ENCODE peak calls at places on chromosomes 7 and 10, in six cellular contexts. T is left ventricle myocardium inferior; K is fibroblast of lung; P is heart right ventricle; O is PC-9; U is CD4-positive, alpha-beta T cell. X is an unnamed sample.

GRCh38 chr7:151123485-151124204 is 37.4 kb downstream of the AGAP3 start:
- DNase-seq in O (peak; percentile 86), P (peak; percentile 81), T (peak; percentile 80), K (peak; percentile 79), U (peak; percentile 78), X (peak; percentile 33)

GRCh38 chr7:131522325-131522920 is 34.0 kb downstream of the PODXL start:
- DNase-seq in P (no peak), O (no peak), T (no peak), U (no peak), K (no peak), X (no peak)

GRCh38 chr10:69103784-69104183 is 15.9 kb downstream of the SRGN start:
- DNase-seq in T (no peak), U (no peak), K (no peak), O (no peak), P (no peak), X (no peak)

GRCh38 chr7:158310924-158311713 is 276.5 kb downstream of the PTPRN2 start:
- DNase-seq in T (no peak), P (no peak), O (no peak), U (no peak), K (no peak), X (no peak)

GRCh38 chr7:151572136-151572535 is 52.4 kb upstream of the RHEB start:
- DNase-seq in K (no peak), U (no peak), P (no peak), O (no peak), T (no peak), X (no peak)

GRCh38 chr10:109934958-109935793 is 11.9 kb upstream of the XPNPEP1 start:
- DNase-seq in P (no peak), T (no peak), K (peak; percentile 78), U (no peak), O (no peak), X (no peak)

GRCh38 chr7:5282464-5283316 is at the start of gene SLC29A4:
- DNase-seq in O (peak; percentile 49), T (peak; percentile 65), P (peak; percentile 61), U (no peak), K (peak; percentile 46), X (no peak)

GRCh38 chr7:47739301-47739870 is 157.5 kb upstream of the TNS3 start:
- DNase-seq in U (no peak), T (no peak), O (no peak), K (no peak), P (no peak), X (no peak)

GRCh38 chr7:155745737-155746136 is 66.5 kb downstream of the SHH start:
- DNase-seq in O (no peak), T (no peak), P (no peak), K (no peak), U (no peak), X (no peak)

GRCh38 chr7:141550694-141551079 is 523 bp upstream of the AGK start:
- DNase-seq in O (no peak), U (no peak), K (no peak), T (peak; percentile 19), P (peak; percentile 21), X (no peak)

GRCh38 chr7:194996-195829 is 2.8 kb downstream of the FAM20C start:
- DNase-seq in U (no peak), K (peak; percentile 71), P (peak; percentile 9), O (no peak), T (no peak), X (no peak)

GRCh38 chr10:63268139-63268797 is 135.1 kb downstream of the NRBF2 start:
- DNase-seq in T (no peak), O (no peak), K (no peak), U (no peak), P (no peak), X (no peak)

GRCh38 chr7:159015894-159016410 is 128.7 kb downstream of the VIPR2 start:
- DNase-seq in T (no peak), K (no peak), U (no peak), P (no peak), O (no peak), X (no peak)

GRCh38 chr7:122136639-122137253 is 7.3 kb downstream of the AASS start:
- DNase-seq in P (no peak), O (no peak), T (no peak), U (no peak), K (peak; percentile 53), X (no peak)

GRCh38 chr10:120691623-120692022 is 159.5 kb upstream of the WDR11 start:
- DNase-seq in P (no peak), O (no peak), T (no peak), K (no peak), U (no peak), X (no peak)

GRCh38 chr7:46682841-46683624 is 762.0 kb upstream of the IGFBP3 start:
- DNase-seq in T (no peak), U (no peak), O (peak; percentile 36), K (peak; percentile 34), P (no peak), X (no peak)

GRCh38 chr10:113126506-113127192 is 176.6 kb downstream of the TCF7L2 start:
- DNase-seq in P (peak; percentile 75), K (peak; percentile 76), T (peak; percentile 74), O (peak; percentile 63), U (peak; percentile 8), X (peak; percentile 27)

GRCh38 chr7:66183700-66184099 is 21.4 kb upstream of the TPST1 start:
- DNase-seq in U (no peak), P (no peak), T (no peak), O (no peak), K (peak; percentile 62), X (peak; percentile 76)

GRCh38 chr10:38038107-38038931 is 27.8 kb downstream of the ZNF33A start:
- DNase-seq in T (no peak), O (no peak), U (no peak), P (no peak), K (peak; percentile 11), X (no peak)

GRCh38 chr10:11754180-11754579 is 12.0 kb downstream of the ECHDC3 start:
- DNase-seq in P (no peak), K (no peak), T (no peak), U (no peak), O (no peak), X (no peak)
- H3K27ac ChIP-seq in P (no peak overlapping the region), K (no peak overlapping the region), T (peak overlapping the region; percentile 78), U (no peak overlapping the region), O (no peak overlapping the region), X (no peak overlapping the region)

GRCh38 chr10:48800283-48800675 is 115.6 kb downstream of the WDFY4 start:
- DNase-seq in P (no peak), O (no peak), T (no peak), U (no peak), K (no peak), X (no peak)
- H3K27me3 ChIP-seq in P (no peaks in the 10 kb centered on the region), O (peaks cover 15% of the 10 kb centered on the region), T (no peaks in the 10 kb centered on the region), U (no peaks in the 10 kb centered on the region), K (no peaks in the 10 kb centered on the region), X (peaks cover 7% of the 10 kb centered on the region)

GRCh38 chr7:96778263-96778662 is 68.6 kb upstream of the SEM1 start:
- DNase-seq in P (no peak), K (no peak), T (no peak), U (no peak), O (no peak), X (no peak)
- TF ChIP-seq CTCF in P (no peak), K (no peak), T (no peak), U (no peak), O (no peak), X (no peak)

DNA sequence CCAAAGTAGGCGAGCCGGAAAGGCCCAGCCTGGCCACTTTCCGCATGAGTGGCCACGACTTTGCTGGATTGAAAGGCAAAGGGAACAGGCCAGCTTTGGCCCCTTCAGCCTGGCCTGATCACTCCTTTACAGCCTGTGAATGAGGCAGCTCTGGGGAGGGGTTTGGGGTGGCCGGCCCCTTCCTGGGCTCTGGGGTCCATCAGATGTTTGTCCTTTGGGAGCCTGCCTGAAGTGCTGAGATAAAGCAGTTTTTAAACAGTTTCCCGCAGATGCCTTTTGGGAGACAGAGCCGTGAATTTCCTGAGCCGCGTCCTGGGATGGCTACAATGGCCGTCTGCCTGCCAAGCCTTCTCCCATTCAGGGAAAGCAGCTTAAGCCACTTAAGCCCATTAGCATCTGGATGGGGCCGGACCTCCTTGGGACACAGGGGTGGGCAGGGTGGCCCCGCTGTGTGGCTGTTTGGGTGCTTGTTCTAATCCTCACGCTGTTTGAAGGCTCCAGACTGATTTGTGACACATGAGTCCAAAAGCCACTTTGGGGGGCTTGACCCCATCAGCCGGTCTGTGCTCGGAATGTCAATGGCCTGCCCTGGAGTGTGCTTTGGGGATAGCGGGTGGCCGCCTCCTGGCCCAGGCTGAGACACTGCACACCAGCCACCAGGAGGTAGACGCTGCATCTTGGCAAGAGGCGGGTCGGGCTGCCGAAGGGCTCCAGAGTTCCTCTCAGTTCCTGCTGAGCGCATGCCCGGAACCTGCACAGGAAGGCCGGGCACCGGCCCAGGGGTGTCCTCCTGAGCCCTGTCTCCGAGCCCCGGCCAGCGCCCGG is 38.9 kb downstream of the NKX6-2 start:
- DNase-seq in U (no peak), K (no peak), T (no peak), O (no peak), P (no peak), X (no peak)
- H3K27ac ChIP-seq in U (no peak overlapping the region), K (no peak overlapping the region), T (no peak overlapping the region), O (no peak overlapping the region), P (no peak overlapping the region), X (no peak overlapping the region)

DNA sequence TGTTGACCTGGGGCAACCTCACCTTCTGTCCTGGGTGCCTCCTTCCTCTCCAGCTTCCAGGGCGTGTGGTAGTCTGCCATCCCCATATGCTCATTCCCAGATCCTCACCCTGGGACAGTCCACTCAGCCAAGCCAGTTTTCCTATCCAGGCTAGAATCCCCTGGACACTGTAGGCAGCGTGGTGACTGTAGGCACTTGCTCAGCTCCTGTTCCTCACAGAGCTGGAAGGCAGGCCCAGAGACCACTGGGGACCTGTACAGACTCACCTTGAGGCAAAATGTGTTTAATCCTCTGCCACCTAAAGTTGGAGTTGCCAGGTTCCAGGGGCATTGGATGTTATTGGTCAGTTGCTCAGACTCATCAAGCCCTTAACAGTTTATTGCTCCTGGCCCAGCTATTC is 2.4 kb upstream of the GRID1 start:
- DNase-seq in P (no peak), T (no peak), O (no peak), U (no peak), K (no peak), X (no peak)
- H3K27me3 ChIP-seq in P (peaks cover 84% of the 10 kb centered on the region), T (peaks cover 97% of the 10 kb centered on the region), O (no peaks in the 10 kb centered on the region), U (peaks cover 61% of the 10 kb centered on the region), K (peaks cover 56% of the 10 kb centered on the region), X (peaks cover 66% of the 10 kb centered on the region)

DNA sequence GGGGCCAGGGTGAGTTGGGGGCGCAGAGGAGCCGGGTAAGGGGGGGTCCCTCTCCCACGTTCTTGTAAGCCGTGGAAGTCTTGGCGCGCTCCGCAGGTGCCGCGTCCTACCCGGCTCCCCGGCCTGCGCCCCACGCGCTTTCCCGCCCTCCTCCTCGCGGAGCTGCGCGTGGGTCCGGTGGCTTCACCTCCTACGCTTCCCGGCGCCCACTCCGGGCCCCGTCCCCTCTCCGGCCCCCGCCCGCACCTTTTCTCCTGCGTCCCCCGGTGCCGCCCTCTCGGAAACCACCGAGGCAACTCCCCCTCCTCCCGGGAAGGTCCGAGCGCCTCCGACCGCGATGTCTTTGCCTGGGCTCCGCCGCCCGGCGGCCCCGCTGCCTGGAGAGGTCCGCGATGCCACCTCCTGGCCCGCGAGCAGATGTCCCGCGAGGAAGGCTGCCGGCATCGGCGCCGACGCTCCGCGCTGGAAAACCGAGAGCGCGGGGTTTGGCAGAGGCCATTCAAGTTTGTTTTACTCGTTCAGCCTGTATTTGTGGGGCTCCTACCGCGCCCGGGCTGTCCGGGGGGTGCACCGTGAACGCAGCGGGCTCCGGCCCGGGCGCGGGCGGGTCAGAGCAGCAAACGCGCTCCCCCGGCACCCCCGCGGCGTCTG is 2.4 kb upstream of the NKX6-2 start:
- DNase-seq in T (no peak), O (no peak), U (no peak), K (peak; percentile 24), P (no peak), X (no peak)
- TF ChIP-seq CTCF in T (peak; percentile 25), O (no peak), U (no peak), K (no peak), P (peak; percentile 32), X (peak; percentile 31)

X was measured in AG04450.